ENCODE peak calls at places on chromosomes 13 and 19, in five cellular contexts. W is H1, I is A549, E is K562, X is GM12878. Y is an unnamed sample.

GRCh38 chr19:47779524-47780214 is 1.2 kb downstream of the SELENOW start:
- DNase-seq in X (no peak), E (no peak), W (no peak), I (no peak), Y (no peak)

GRCh38 chr19:18774782-18775444 is 16.2 kb downstream of the COMP start:
- DNase-seq in I (no peak), W (no peak), X (no peak), E (no peak), Y (no peak)

GRCh38 chr13:113853518-113854237 is 10.2 kb downstream of the GAS6 start:
- DNase-seq in X (no peak), I (no peak), E (peak; percentile 62), W (no peak), Y (no peak)

GRCh38 chr19:1923319-1923718 is 17.7 kb upstream of the CSNK1G2 start:
- DNase-seq in W (no peak), I (no peak), E (no peak), X (no peak), Y (no peak)

GRCh38 chr13:46982856-46983582 is 86.2 kb upstream of the HTR2A start:
- DNase-seq in I (no peak), E (no peak), W (no peak), X (peak; percentile 96), Y (no peak)

GRCh38 chr19:377801-378581 is 31.0 kb downstream of the C2CD4C start:
- DNase-seq in I (peak; percentile 44), X (no peak), W (no peak), E (no peak), Y (no peak)

GRCh38 chr13:97242755-97243497 is 20.8 kb downstream of the MBNL2 start:
- DNase-seq in I (no peak), X (no peak), W (no peak), E (no peak), Y (no peak)

GRCh38 chr13:50126378-50127016 is 111.3 kb downstream of the KCNRG start:
- DNase-seq in W (no peak), E (peak; percentile 47), X (no peak), I (peak; percentile 62), Y (peak; percentile 27)

GRCh38 chr19:802497-802887 is 5.2 kb downstream of the PTBP1 start:
- DNase-seq in E (no peak), X (no peak), W (no peak), I (no peak), Y (no peak)

GRCh38 chr19:5932146-5932545 is 18.1 kb downstream of the CAPS start:
- DNase-seq in W (no peak), E (no peak), I (no peak), X (no peak), Y (no peak)

GRCh38 chr19:15249912-15250634 is 17.8 kb upstream of the EPHX3 start:
- DNase-seq in W (no peak), X (no peak), I (peak; percentile 69), E (no peak), Y (no peak)

GRCh38 chr13:24502567-24503375 is 9.8 kb downstream of the PARP4 start:
- DNase-seq in W (no peak), I (peak; percentile 58), X (no peak), E (peak; percentile 55), Y (peak; percentile 48)

GRCh38 chr19:42140125-42140754 is 8.0 kb upstream of the POU2F2 start:
- DNase-seq in I (peak; percentile 53), W (peak; percentile 31), E (peak; percentile 74), X (no peak), Y (peak; percentile 31)

GRCh38 chr13:101919541-101920306 is 467.2 kb downstream of the ITGBL1 start:
- DNase-seq in X (no peak), W (no peak), I (no peak), E (no peak), Y (no peak)

GRCh38 chr13:51624695-51625345 is 40.6 kb downstream of the WDFY2 start:
- DNase-seq in X (no peak), I (no peak), E (no peak), W (no peak), Y (no peak)

GRCh38 chr13:102707465-102707864 is 12.6 kb upstream of the METTL21C start:
- DNase-seq in E (no peak), X (no peak), I (peak; percentile 32), W (no peak), Y (no peak)

GRCh38 chr19:6801397-6802086 is 29.0 kb downstream of the VAV1 start:
- DNase-seq in W (no peak), E (peak; percentile 44), X (peak; percentile 85), I (peak; percentile 87), Y (no peak)

GRCh38 chr19:19021115-19021514 is 12.2 kb downstream of the SUGP2 start:
- DNase-seq in X (no peak), I (no peak), W (no peak), E (no peak), Y (peak; percentile 59)

GRCh38 chr19:18649371-18650047 is 12.7 kb downstream of the KLHL26 start:
- DNase-seq in W (no peak), I (no peak), E (no peak), X (no peak), Y (no peak)

GRCh38 chr19:30878456-30878855 is 470.8 kb downstream of the TSHZ3 start:
- DNase-seq in X (no peak), I (no peak), W (no peak), E (no peak), Y (no peak)

GRCh38 chr19:57334191-57334590 is 13.9 kb downstream of the ZNF543 start:
- DNase-seq in E (no peak), I (no peak), X (no peak), W (no peak), Y (peak; percentile 29)
- TF ChIP-seq HDAC2 in E (no peak), I (no peak), X (no peak), W (no peak), Y (no peak)

GRCh38 chr13:77429320-77430142 is 102.6 kb upstream of the MYCBP2 start:
- DNase-seq in X (peak; percentile 93), I (no peak), E (no peak), W (no peak), Y (no peak)
- TF ChIP-seq HDAC2 in X (no peak), I (no peak), E (no peak), W (no peak), Y (no peak)

DNA sequence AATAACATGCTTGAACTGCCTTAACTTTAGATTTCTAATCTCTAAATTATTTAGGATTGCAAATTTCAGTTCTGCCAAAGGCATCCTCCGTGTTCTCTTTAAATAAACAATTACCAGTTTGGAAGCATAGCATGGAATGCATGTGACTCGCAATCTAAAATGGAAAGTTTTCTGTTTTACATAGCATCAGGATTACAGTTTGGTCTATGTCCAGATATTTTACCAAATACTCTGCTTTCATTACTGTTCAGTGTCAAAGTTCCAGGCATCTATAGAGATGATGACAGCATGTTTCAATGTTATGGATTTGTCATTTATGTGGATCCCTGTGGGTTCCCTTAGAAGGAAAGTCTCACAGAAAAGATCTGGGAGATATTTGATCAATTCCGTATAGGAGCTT is 16.8 kb downstream of the FLT1 start:
- DNase-seq in E (no peak), X (no peak), I (no peak), W (no peak), Y (no peak)
- TF ChIP-seq HDAC2 in E (no peak), X (no peak), I (no peak), W (no peak), Y (no peak)

GRCh38 chr13:109698779-109699178 is 87.6 kb downstream of the IRS2 start:
- DNase-seq in E (no peak), I (no peak), W (no peak), X (no peak), Y (no peak)
- TF ChIP-seq HDAC2 in E (no peak), I (no peak), W (no peak), X (no peak), Y (no peak)

DNA sequence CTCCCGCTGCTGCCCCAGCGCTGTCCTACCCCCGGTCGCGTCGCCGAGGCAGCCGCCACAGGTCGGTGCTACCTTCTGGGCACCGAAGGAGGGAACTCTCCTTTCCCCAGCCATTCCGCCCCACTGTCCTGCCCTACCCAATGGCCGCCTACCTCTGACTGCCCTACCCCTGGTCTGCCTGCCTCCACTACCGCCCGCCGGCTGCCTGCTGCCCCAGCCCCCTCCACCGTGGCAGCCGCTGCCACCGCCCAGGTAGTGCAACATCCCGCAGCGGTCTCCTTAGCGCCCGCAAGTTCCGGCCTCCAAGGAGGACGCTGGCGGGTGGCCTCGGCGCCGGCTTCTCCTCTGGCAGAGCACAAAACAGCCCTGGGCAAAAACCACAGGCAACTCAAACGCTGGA is 1303.1 kb downstream of the UQCRFS1 start:
- DNase-seq in I (no peak), W (no peak), E (no peak), X (no peak), Y (no peak)
- TF ChIP-seq HDAC2 in I (no peak), W (no peak), E (no peak), X (no peak), Y (no peak)

GRCh38 chr13:36192166-36192565 is 22.2 kb downstream of the SOHLH2 start:
- DNase-seq in E (no peak), X (no peak), I (no peak), W (no peak), Y (no peak)

GRCh38 chr13:36193151-36193855 is 21.1 kb downstream of the SOHLH2 start:
- DNase-seq in X (no peak), I (no peak), E (no peak), W (no peak), Y (no peak)

GRCh38 chr13:36183901-36184300 is 30.5 kb downstream of the SOHLH2 start:
- DNase-seq in W (no peak), X (no peak), E (no peak), I (no peak), Y (no peak)

GRCh38 chr13:36190771-36191170 is 23.6 kb downstream of the SOHLH2 start:
- DNase-seq in W (no peak), X (no peak), E (no peak), I (no peak), Y (no peak)

DNA sequence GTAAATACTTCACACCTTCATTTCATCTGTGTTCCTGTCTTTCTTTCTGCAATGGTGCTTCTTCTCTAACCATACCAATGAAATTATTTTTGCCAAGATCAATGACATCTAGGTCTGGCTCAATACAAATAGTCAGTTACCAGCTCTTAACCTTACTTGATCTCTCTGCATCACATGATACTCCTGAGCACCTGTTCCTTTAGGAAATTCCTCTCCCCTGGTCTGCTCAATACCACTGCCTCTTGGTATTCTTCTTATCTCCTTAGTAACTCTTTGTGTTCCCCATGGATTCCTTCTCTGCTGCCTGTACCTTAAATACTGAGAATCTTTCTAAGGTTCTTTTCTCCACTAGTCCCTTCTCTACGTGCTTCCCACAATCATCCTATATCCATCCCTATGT is 25.9 kb downstream of the SOHLH2 start:
- DNase-seq in X (no peak), W (no peak), I (no peak), E (no peak), Y (no peak)
- TF ChIP-seq HDAC2 in X (no peak), W (no peak), I (no peak), E (no peak), Y (no peak)

GRCh38 chr13:36057041-36057440 is 74.1 kb downstream of the DCLK1 start:
- DNase-seq in X (no peak), I (no peak), E (peak; percentile 2), W (no peak), Y (no peak)

GRCh38 chr13:36062249-36062648 is 68.9 kb downstream of the DCLK1 start:
- DNase-seq in X (no peak), W (no peak), E (no peak), I (no peak), Y (no peak)

GRCh38 chr13:36054041-36054440 is 77.1 kb downstream of the DCLK1 start:
- DNase-seq in W (no peak), X (no peak), I (no peak), E (no peak), Y (no peak)

DNA sequence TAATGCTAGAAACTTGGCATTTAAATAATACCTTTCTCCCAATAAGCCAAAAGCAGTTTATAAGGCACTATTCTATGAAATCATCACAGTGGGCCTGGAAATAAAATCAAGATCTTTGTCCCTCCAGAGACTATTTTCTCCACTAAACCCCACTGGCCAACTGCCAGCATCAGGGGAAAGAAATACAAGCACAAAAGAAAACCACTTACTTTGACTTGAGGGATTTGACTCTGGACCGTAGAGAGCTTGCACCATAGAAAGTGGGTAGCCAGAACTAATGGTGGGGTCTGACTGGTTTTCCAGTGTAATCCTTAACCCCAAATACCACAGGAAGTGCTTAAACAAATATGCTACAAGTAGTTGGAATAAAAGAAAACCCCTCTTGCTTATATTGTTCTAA is 71.8 kb downstream of the DCLK1 start:
- DNase-seq in E (no peak), W (no peak), X (no peak), I (no peak), Y (no peak)
- TF ChIP-seq HDAC2 in E (no peak), W (no peak), X (no peak), I (no peak), Y (no peak)